ENCODE peak calls at places on chromosome 11, in seven cellular contexts. C is dorsolateral prefrontal cortex; W is anterior cingulate cortex; Y is head of caudate nucleus; K is activated CD4-positive, alpha-beta T cell treated with anti-CD3 and anti-CD28 coated beads for 24 hours; Q is HFFc6; U is HepG2. T is an unnamed sample.

GRCh38 chr11:32137263-32137662 is 46.4 kb downstream of the RCN1 start:
- DNase-seq in C (no peak), K (no peak), W (no peak), U (no peak), Y (no peak), Q (peak; percentile 94), T (no peak)

GRCh38 chr11:2797741-2798361 is 87.7 kb downstream of the CDKN1C start:
- DNase-seq in K (no peak), Y (peak; percentile 13), W (no peak), U (no peak), Q (no peak), C (no peak), T (peak; percentile 40)

GRCh38 chr11:68792400-68792955 is 41.2 kb upstream of the TESMIN start:
- DNase-seq in U (no peak), Q (no peak), W (no peak), K (no peak), C (no peak), Y (no peak), T (no peak)

GRCh38 chr11:107017433-107018227 is 646 bp downstream of the GUCY1A2 start:
- DNase-seq in K (no peak), W (peak; percentile 67), U (peak; percentile 2), Q (no peak), Y (peak; percentile 78), C (peak; percentile 57), T (peak; percentile 61)

GRCh38 chr11:12464303-12464702 is 86.9 kb downstream of the PARVA start:
- DNase-seq in Q (no peak), Y (no peak), U (no peak), W (no peak), C (no peak), K (no peak), T (no peak)

GRCh38 chr11:110130642-110131238 is 37.5 kb downstream of the ZC3H12C start:
- DNase-seq in Q (no peak), W (no peak), K (no peak), C (no peak), U (no peak), Y (no peak), T (no peak)

GRCh38 chr11:82701847-82702520 is 31.7 kb downstream of the FAM181B start:
- DNase-seq in Q (peak; percentile 30), Y (no peak), K (no peak), W (peak; percentile 55), C (no peak), U (peak; percentile 37), T (no peak)

GRCh38 chr11:61815790-61816735 is 740 bp downstream of the FADS1 start:
- DNase-seq in Q (peak; percentile 63), Y (peak; percentile 66), W (peak; percentile 57), K (no peak), U (peak; percentile 64), C (peak; percentile 67), T (peak; percentile 85)

T was measured in Right ventricle myocardium inferior.